ENCODE peak calls at places on chromosome 1, in five cellular contexts. F is K562, U is tibial nerve, J is H1, S is heart left ventricle. W is an unnamed sample.
A peak's percentile ranks its signal among the peaks of the same experiment; 100 is the strongest.

GRCh38 chr1:178536844-178537371 is 24.0 kb downstream of the TEX35 start:
- DNase-seq in F (no peak), U (no peak), J (no peak), S (peak; percentile 61), W (peak; percentile 98)

GRCh38 chr1:44472614-44473262 is 67.7 kb downstream of the RNF220 start:
- DNase-seq in F (no peak), U (no peak), J (no peak), S (no peak), W (peak; percentile 8)

GRCh38 chr1:50605186-50605875 is 182.1 kb upstream of the DMRTA2 start:
- DNase-seq in F (peak; percentile 43), U (no peak), J (no peak), S (no peak), W (peak; percentile 64)

GRCh38 chr1:115135681-115136080 is 46.4 kb upstream of the TSPAN2 start:
- DNase-seq in F (no peak), U (no peak), J (no peak), S (no peak), W (no peak)

GRCh38 chr1:15736666-15737229 is 690 bp downstream of the SLC25A34 start:
- DNase-seq in F (no peak), U (no peak), J (no peak), S (no peak), W (no peak)

GRCh38 chr1:241990040-241990439 is 8.9 kb downstream of the MAP1LC3C start:
- DNase-seq in F (peak; percentile 48), U (peak; percentile 77), J (no peak), S (peak; percentile 80), W (peak; percentile 91)

GRCh38 chr1:203512830-203513578 is 19.1 kb downstream of the OPTC start:
- DNase-seq in F (no peak), U (no peak), J (no peak), S (no peak), W (peak; percentile 89)

GRCh38 chr1:167100730-167101129 is 6.9 kb downstream of the STYXL2 start:
- DNase-seq in F (no peak), U (no peak), J (no peak), S (no peak), W (no peak)

GRCh38 chr1:239297910-239298309 is 88.5 kb upstream of the CHRM3 start:
- DNase-seq in F (no peak), U (no peak), J (no peak), S (no peak), W (no peak)

GRCh38 chr1:45674478-45674877 is 11.9 kb downstream of the GPBP1L1 start:
- DNase-seq in F (no peak), U (no peak), J (no peak), S (no peak), W (no peak)
- H3K4me1 ChIP-seq in F (peaks cover 3% of the 10 kb centered on the region), U (peaks cover 22% of the 10 kb centered on the region), J (peaks cover 4% of the 10 kb centered on the region), S (peaks cover 38% of the 10 kb centered on the region), W (peaks cover 17% of the 10 kb centered on the region)

DNA sequence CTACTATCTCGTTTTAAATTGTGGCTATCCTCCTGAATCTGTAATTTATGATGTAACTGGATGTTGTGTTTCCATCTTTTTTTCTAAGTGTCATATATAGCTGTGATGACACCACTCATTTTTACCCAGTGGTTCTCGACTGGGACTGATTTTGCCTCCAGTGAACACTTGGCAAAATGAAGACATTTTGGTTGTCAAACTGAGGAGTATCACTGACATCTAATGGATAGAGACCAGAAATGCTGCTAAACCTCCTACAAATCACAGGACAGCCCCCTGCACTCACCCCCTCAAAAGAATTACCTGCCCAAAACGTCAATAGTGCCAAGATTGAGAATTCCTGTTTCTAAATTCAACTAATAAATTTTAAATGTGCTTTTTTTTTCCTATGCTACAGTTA is 1.9 kb downstream of the TRMT13 start:
- DNase-seq in F (no peak), U (no peak), J (no peak), S (no peak), W (no peak)
- TF ChIP-seq CTCF in F (no peak), U (no peak), J (no peak), S (no peak), W (no peak)

GRCh38 chr1:215251428-215251827 is 168.9 kb downstream of the KCNK2 start:
- DNase-seq in F (no peak), U (no peak), J (no peak), S (no peak), W (no peak)
- H3K4me1 ChIP-seq in F (no peaks in the 10 kb centered on the region), U (no peaks in the 10 kb centered on the region), J (no peaks in the 10 kb centered on the region), S (no peaks in the 10 kb centered on the region), W (no peaks in the 10 kb centered on the region)

GRCh38 chr1:17890056-17890814 is 135.1 kb downstream of the ACTL8 start:
- DNase-seq in F (no peak), U (no peak), J (no peak), S (no peak), W (no peak)
- TF ChIP-seq CTCF in F (no peak), U (no peak), J (no peak), S (no peak), W (no peak)

GRCh38 chr1:66284746-66285145 is 249.2 kb upstream of the SGIP1 start:
- DNase-seq in F (no peak), U (no peak), J (no peak), S (no peak), W (no peak)

GRCh38 chr1:66283583-66284041 is 250.3 kb upstream of the SGIP1 start:
- DNase-seq in F (no peak), U (no peak), J (no peak), S (no peak), W (no peak)

GRCh38 chr1:66282885-66283284 is 251.1 kb upstream of the SGIP1 start:
- DNase-seq in F (no peak), U (no peak), J (no peak), S (no peak), W (no peak)

GRCh38 chr1:66281808-66282207 is 252.1 kb upstream of the SGIP1 start:
- DNase-seq in F (no peak), U (no peak), J (no peak), S (no peak), W (no peak)

DNA sequence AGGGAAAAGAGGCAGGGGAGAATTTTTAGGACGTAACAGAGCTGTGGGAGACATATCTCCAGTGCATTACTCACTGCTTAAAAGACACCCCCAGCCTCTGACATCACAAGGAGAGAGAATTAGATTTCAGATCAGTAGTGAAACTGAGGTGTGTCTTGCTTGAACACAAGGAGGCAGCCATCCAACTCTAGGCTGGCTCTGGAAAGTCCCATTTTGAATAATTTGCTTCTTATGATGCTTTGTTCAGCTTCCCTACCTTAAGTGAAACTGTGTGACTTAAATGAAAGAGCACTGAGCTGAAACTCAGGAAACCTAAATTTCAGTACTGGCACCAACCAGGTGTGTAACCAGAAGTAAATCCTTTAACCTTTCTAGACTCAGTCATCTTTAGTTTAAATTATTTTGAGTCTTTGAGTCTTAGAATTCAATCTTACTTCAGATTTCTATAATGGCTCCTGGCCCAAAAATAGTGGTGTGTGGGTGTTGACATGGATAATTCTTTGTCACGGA is 251.6 kb upstream of the SGIP1 start:
- DNase-seq in F (no peak), U (no peak), J (no peak), S (no peak), W (no peak)
- H3K4me1 ChIP-seq in F (no peaks in the 10 kb centered on the region), U (peaks cover 8% of the 10 kb centered on the region), J (peaks cover 3% of the 10 kb centered on the region), S (no peaks in the 10 kb centered on the region), W (peaks cover 13% of the 10 kb centered on the region)

DNA sequence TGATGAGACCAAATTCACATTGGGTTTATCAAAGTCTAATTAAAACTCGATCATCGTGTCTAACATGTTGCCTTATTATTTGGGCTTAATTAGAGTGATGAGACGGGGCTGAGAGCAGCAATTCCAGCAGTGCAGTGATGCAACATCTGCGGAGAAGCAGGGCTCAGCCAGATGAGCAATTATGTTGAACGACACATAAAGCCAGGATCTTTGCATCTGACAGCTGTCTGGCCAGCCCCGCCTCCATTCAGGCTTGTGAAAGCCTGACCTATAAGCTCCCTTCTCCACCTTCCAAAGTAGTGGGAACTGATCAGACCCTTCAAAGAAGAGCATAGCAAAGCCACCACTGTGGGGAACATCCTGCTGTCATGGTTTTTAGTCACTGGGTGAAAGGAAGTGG is 109.8 kb downstream of the C1orf94 start:
- DNase-seq in F (no peak), U (no peak), J (no peak), S (no peak), W (no peak)
- TF ChIP-seq CTCF in F (no peak), U (no peak), J (no peak), S (no peak), W (no peak)

DNA sequence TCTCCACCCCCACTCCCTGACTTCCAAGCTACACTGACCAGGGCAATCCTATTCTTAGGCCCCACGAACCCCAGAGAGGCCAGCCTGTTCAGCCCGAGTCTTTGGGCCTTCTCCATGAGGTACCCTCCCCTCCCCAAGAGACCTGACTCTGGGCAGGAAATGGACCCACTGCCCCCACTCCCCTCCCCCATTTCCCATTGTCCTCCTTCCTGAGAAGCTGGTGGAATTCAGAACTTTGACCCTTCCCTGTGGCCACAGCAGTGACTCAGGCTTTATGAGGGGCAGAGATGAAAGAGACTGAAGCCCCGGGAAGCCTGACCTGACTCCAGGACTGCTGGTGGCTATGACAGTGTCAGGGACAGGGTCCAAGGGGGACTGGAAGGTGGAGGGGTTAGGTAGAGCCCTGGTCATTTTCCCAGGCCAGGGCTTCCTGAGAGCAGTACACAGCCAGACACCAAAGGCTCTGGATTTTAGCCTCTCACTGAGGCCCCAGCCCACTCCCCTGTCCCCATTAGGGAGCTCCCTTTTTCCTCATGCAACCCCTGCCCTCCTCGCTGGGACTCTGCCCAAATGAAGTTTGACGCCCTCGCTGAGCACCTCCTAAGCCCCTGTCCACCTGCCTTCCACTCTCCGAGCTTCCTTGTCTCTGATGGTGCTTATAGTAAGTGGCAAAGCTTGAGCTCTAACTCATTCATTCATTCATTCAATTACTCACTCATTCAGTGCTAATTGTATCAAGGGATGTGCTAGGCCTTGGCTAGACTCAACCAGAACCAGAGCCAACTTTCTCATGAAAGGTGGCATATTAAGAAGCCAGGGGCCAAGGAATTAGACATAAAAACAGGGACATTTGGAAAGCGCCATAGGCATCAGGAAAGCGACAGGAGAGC is 3.0 kb downstream of the CRYBG2 start:
- DNase-seq in F (no peak), U (no peak), J (no peak), S (no peak), W (peak; percentile 30)
- H3K4me1 ChIP-seq in F (peaks cover 32% of the 10 kb centered on the region), U (no peaks in the 10 kb centered on the region), J (peaks cover 7% of the 10 kb centered on the region), S (no peaks in the 10 kb centered on the region), W (peaks cover 10% of the 10 kb centered on the region)

GRCh38 chr1:110338200-110339039 is 757 bp upstream of the RBM15 start:
- DNase-seq in F (peak; percentile 98), U (peak; percentile 90), J (peak; percentile 97), S (peak; percentile 95), W (peak; percentile 98)
- TF ChIP-seq CTCF in F (peak; percentile 96), U (peak; percentile 63), J (peak; percentile 34), S (peak; percentile 47), W (peak; percentile 60)

GRCh38 chr1:212557739-212558664 is 50.6 kb upstream of the ATF3 start:
- DNase-seq in F (peak; percentile 82), U (peak; percentile 38), J (no peak), S (peak; percentile 79), W (peak; percentile 54)

GRCh38 chr1:212556822-212557549 is 51.6 kb upstream of the ATF3 start:
- DNase-seq in F (no peak), U (no peak), J (no peak), S (no peak), W (no peak)

GRCh38 chr1:212558665-212559480 is 49.7 kb upstream of the ATF3 start:
- DNase-seq in F (peak; percentile 98), U (peak; percentile 93), J (peak; percentile 53), S (peak; percentile 96), W (peak; percentile 94)

GRCh38 chr1:212554401-212554800 is 54.2 kb upstream of the ATF3 start:
- DNase-seq in F (no peak), U (no peak), J (no peak), S (no peak), W (no peak)

DNA sequence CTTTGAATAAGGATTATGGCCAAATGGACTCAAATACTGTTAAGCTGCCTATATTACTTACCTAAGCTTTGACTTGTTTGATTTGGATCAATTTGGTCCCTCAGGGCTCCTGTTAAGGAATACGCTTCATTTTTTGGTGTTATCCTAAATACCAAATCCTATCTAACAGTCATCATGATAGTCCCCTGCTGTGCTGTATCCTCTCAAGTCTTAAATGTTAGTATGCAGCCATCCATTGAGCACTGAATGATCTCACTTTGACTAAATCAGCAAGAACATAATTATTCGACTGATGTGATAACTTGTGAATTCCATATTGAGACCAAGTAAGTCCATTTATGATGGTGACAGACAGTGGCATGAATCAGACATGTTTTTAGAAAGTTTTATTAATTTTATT is 53.1 kb upstream of the ATF3 start:
- DNase-seq in F (no peak), U (no peak), J (no peak), S (no peak), W (no peak)
- H3K4me1 ChIP-seq in F (peaks cover 14% of the 10 kb centered on the region), U (peaks cover 6% of the 10 kb centered on the region), J (peaks cover 2% of the 10 kb centered on the region), S (no peaks in the 10 kb centered on the region), W (no peaks in the 10 kb centered on the region)